ENCODE peak calls at places on chromosomes 4 and X, in ten cellular contexts. T, S, U, J, F, H, W, Y, N and B are unnamed samples.

GRCh38 chr4:121786221-121786620 is 14.9 kb upstream of the EXOSC9 start:
- DNase-seq in W (no peak), H (no peak), N (no peak), T (peak), U (no peak), Y (no peak), J (no peak), S (no peak), F (no peak), B (no peak)

GRCh38 chr4:180809439-180809838 is 1433.8 kb upstream of the TENM3 start:
- DNase-seq in T (no peak), F (no peak), S (no peak), J (no peak), U (no peak), N (no peak), Y (no peak), W (no peak), H (no peak), B (no peak)

GRCh38 chrX:874061-874460 is 243.5 kb downstream of the SHOX start:
- DNase-seq in H (no peak), S (no peak), Y (no peak), W (no peak), U (no peak), N (no peak), F (no peak), J (no peak), T (no peak), B (no peak)

GRCh38 chr4:119296356-119296755 is 25.6 kb downstream of the FABP2 start:
- DNase-seq in Y (no peak), W (no peak), U (no peak), H (no peak), N (no peak), F (no peak), J (no peak), T (no peak), S (no peak), B (no peak)

GRCh38 chr4:15131551-15131950 is 129.3 kb downstream of the CPEB2 start:
- DNase-seq in F (no peak), T (no peak), Y (no peak), U (no peak), H (no peak), S (no peak), W (no peak), N (no peak), J (no peak), B (no peak)

GRCh38 chr4:158871050-158871724 is 102.4 kb downstream of the FNIP2 start:
- DNase-seq in T (no peak), J (no peak), N (no peak), U (no peak), Y (no peak), F (no peak), H (no peak), S (no peak), W (peak), B (no peak)

GRCh38 chr4:3780347-3781171 is 14.4 kb downstream of the ADRA2C start:
- DNase-seq in N (no peak), F (no peak), U (no peak), J (no peak), T (no peak), S (no peak), W (no peak), H (no peak), Y (no peak), B (no peak)

GRCh38 chr4:24853142-24853541 is 57.8 kb downstream of the SOD3 start:
- DNase-seq in T (no peak), W (no peak), H (no peak), F (no peak), U (no peak), S (peak), J (no peak), N (no peak), Y (no peak), B (no peak)

GRCh38 chr4:125432078-125432477 is 117.3 kb downstream of the FAT4 start:
- DNase-seq in T (peak), Y (no peak), H (peak), W (no peak), F (no peak), U (no peak), N (no peak), J (no peak), S (no peak), B (no peak)

GRCh38 chr4:95421869-95422268 is 126.9 kb downstream of the UNC5C start:
- DNase-seq in T (no peak), S (no peak), N (no peak), H (no peak), J (no peak), U (no peak), Y (no peak), W (no peak), F (no peak), B (no peak)

GRCh38 chrX:15855562-15856256 is 1.1 kb upstream of the AP1S2 start:
- DNase-seq in Y (peak), T (no peak), J (no peak), F (no peak), N (no peak), W (no peak), S (no peak), H (no peak), U (no peak), B (no peak)

GRCh38 chr4:152380185-152380584 is 155.7 kb downstream of the FBXW7 start:
- DNase-seq in N (no peak), F (no peak), S (no peak), W (no peak), J (no peak), U (no peak), Y (no peak), T (no peak), H (no peak), B (no peak)

GRCh38 chr4:98566491-98567008 is 91.9 kb downstream of the TSPAN5 start:
- DNase-seq in U (no peak), F (no peak), H (no peak), Y (no peak), J (no peak), T (peak), N (no peak), W (no peak), S (no peak), B (no peak)

GRCh38 chr4:81965454-81965853 is 408.3 kb downstream of the HNRNPD start:
- DNase-seq in H (no peak), W (no peak), S (no peak), T (no peak), Y (no peak), N (no peak), J (no peak), F (no peak), U (no peak), B (no peak)